ENCODE peak calls at places on chromosomes 3 and 15, in four cellular contexts. R is fibroblast of the aortic adventitia; M is AG04450; O is CD4-positive, alpha-beta memory T cell. H is an unnamed sample.

GRCh38 chr3:187197255-187197654 is at the start of gene RTP1:
- DNase-seq in R (no peak), O (no peak), M (no peak), H (no peak)

GRCh38 chr15:65110676-65111292 is 4.2 kb downstream of the UBAP1L start:
- DNase-seq in R (peak), M (peak), O (no peak), H (no peak)

GRCh38 chr3:194312743-194313281 is 38.3 kb downstream of the CPN2 start:
- DNase-seq in R (peak), O (no peak), M (no peak), H (peak)

GRCh38 chr15:89642106-89642505 is 13.2 kb downstream of the KIF7 start:
- DNase-seq in M (no peak), R (no peak), O (no peak), H (no peak)

GRCh38 chr3:64224826-64225606 is at the start of gene PRICKLE2:
- DNase-seq in M (peak), R (peak), O (no peak), H (peak)

GRCh38 chr15:88334436-88334835 is 77.9 kb upstream of the NTRK3 start:
- DNase-seq in M (no peak), O (no peak), R (peak), H (no peak)

GRCh38 chr15:68399096-68400065 is 32.6 kb downstream of the ITGA11 start:
- DNase-seq in O (no peak), R (no peak), M (no peak), H (no peak)

GRCh38 chr3:169308654-169309325 is 354.7 kb downstream of the MECOM start:
- DNase-seq in O (no peak), R (peak), M (peak), H (no peak)

GRCh38 chr3:112519424-112520001 is 20.2 kb upstream of the BTLA start:
- DNase-seq in M (peak), R (peak), O (peak), H (peak)

GRCh38 chr3:39344746-39345344 is 15.3 kb downstream of the CCR8 start:
- DNase-seq in R (no peak), M (no peak), O (no peak), H (no peak)

GRCh38 chr3:126467611-126467955 is 8.1 kb downstream of the ZXDC start:
- DNase-seq in O (no peak), M (no peak), R (no peak), H (no peak)

GRCh38 chr15:67809441-67809840 is 15.9 kb upstream of the SKOR1 start:
- DNase-seq in M (no peak), R (no peak), O (peak), H (no peak)

DNA sequence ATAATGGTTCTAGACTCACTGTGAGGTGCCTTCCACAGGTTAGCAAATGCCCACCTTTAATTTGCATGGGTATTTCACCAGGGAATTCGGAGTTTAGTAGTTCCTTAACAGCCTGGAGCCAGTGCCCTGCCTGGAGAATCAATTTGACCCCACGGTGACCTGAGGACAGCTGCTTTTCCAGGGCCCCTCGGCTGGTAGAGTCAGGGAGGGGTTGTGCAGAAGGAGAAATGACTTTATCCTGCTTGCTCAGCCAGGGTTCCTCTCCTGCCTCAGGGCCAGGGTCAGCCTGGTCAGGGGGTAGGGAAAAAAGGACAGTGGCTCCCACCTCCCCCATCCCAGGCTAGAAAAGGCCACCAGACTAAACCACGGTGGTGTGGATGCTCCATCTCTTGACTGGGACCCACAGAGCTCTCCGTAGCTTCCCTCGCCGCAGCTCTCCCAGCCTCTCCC is 12.0 kb downstream of the DLL4 start:
- DNase-seq in R (no peak), M (no peak), O (no peak), H (no peak)
- H3K4me3 ChIP-seq in R (peak), M (peak), O (no peak), H (peak)

DNA sequence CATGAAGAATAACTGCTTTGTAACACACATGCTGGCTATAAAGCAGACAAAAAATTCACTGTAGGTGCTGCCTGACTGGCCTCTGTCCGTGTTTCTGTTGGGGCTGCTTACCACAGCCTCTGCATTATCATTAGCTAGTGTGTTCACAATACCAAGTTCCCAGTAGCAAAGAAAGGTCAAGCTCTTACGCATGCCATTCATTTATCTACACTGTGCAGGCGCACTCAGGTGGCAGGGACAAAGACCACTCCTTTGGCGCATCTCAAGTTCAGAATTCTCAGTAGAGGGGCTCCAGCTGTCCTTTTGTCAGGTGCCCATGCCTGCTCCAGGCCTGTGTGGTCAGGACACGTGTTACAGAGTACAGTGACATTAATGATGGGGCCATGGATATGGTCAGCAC is 22.3 kb downstream of the MLH1 start:
- DNase-seq in O (no peak), R (no peak), M (no peak), H (no peak)
- H3K4me3 ChIP-seq in O (no peak), R (no peak), M (no peak), H (no peak)

GRCh38 chr15:40325700-40326099 is 2.2 kb downstream of the INAFM2 start:
- DNase-seq in O (no peak), R (no peak), M (no peak), H (no peak)
- H3K4me3 ChIP-seq in O (no peak), R (no peak), M (no peak), H (no peak)

GRCh38 chr15:71526061-71526460 is 284.3 kb upstream of the NR2E3 start:
- DNase-seq in O (no peak), M (peak), R (peak), H (no peak)
- H3K4me3 ChIP-seq in O (no peak), M (no peak), R (peak), H (no peak)

GRCh38 chr15:78073026-78073425 is 4.5 kb downstream of the TBC1D2B start:
- DNase-seq in R (peak), M (no peak), O (no peak), H (no peak)

GRCh38 chr15:78069630-78070029 is 7.9 kb downstream of the TBC1D2B start:
- DNase-seq in R (no peak), O (no peak), M (no peak), H (no peak)

GRCh38 chr15:78070049-78070698 is 7.3 kb downstream of the TBC1D2B start:
- DNase-seq in R (no peak), M (no peak), O (peak), H (no peak)

GRCh38 chr15:78072080-78072892 is 5.2 kb downstream of the TBC1D2B start:
- DNase-seq in R (peak), M (no peak), O (peak), H (peak)

DNA sequence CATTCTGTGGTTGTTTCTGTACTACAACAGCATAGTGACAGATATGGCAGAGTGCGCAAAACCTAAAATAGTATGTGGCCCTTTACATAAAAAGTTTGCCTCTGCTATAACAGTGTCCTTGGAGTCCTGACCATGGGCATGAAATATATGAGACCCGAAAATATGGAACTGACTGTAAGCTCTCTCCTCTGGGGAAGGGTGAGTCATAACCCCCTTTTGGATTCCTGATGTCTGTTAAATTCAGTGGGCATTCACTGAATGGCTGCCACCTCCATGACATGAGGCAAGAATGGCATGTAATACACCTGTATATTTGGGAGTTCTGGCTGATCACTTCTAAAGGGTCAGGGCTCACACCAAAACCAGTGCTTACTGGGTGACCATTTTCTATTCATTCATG is 6.1 kb downstream of the TBC1D2B start:
- DNase-seq in R (no peak), M (no peak), O (no peak), H (no peak)
- H3K4me3 ChIP-seq in R (no peak), M (no peak), O (no peak), H (no peak)

DNA sequence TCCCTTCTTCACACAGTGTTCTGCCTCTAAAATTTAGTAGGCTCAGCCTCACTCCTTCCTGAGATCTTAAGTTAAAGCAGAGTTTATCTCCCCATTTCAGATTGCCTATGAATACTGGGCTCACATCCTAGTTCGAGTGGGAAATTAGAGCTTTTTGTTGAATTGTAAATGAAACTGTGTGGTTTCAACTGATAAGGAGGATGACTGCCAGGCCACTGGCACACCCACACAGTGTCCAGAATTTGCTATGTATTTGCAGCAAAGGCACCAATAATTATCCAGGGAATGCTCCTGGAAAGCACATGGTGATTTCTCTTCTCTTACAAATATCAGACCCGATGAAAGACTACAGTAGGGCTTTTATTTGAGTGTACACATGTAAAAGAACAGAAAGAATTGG is 308.1 kb upstream of the COL8A1 start:
- DNase-seq in R (peak), M (no peak), O (no peak), H (no peak)
- H3K4me3 ChIP-seq in R (no peak), M (no peak), O (no peak), H (no peak)

GRCh38 chr15:51103330-51103729 is 8.6 kb upstream of the TNFAIP8L3 start:
- DNase-seq in M (peak), R (peak), O (no peak), H (peak)

GRCh38 chr15:51105430-51106016 is 10.8 kb upstream of the TNFAIP8L3 start:
- DNase-seq in M (no peak), O (no peak), R (no peak), H (no peak)

GRCh38 chr15:51100785-51101489 is 6.2 kb upstream of the TNFAIP8L3 start:
- DNase-seq in M (no peak), O (no peak), R (no peak), H (no peak)

GRCh38 chr15:51107612-51108011 is 12.9 kb upstream of the TNFAIP8L3 start:
- DNase-seq in R (no peak), M (no peak), O (no peak), H (no peak)

DNA sequence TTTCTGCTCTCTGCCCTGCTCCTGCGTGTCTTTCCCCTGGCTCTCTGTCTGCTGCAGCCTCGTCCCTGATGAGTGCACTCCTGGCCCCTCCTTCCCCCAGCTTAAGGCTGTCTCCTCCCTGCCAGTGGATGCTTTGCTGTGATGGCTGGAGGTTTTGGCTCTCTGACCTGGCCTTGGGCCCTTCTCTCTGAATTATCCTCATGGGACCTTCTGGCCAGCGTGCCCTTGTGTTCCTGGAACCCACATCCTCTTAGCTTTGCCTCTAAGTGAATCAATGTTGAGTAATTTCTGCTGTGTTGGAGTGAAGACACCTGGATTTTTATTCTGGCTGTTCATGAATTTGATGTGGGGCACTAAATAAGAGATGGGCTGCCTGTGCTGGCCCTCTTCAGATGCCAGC is 9.8 kb upstream of the TNFAIP8L3 start:
- DNase-seq in O (no peak), R (peak), M (no peak), H (no peak)
- H3K4me3 ChIP-seq in O (no peak), R (peak), M (no peak), H (no peak)

DNA sequence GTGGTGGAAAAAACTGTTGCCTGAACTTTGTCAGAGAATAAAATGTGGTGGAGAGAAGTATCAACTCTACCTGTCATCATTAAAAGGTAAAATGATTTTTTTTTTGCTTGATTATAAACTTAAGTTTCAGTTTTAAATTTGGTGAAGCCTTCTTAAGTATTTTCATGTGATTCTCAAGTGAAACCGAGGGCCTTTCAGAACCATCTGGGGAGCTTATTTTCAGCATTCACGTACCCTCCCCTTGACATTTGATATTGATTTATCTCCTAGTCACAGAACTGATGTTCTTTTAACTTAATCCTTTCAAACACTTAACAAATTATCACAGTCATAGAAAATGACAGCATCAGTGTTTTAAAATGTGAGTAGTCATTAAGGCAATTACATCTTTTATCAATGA is 38.5 kb downstream of the HPS3 start:
- DNase-seq in R (no peak), M (no peak), O (no peak), H (no peak)
- H3K4me3 ChIP-seq in R (no peak), M (no peak), O (no peak), H (no peak)

GRCh38 chr3:188365184-188365583 is 211.2 kb downstream of the LPP start:
- DNase-seq in R (no peak), O (no peak), M (no peak), H (no peak)

GRCh38 chr3:188367741-188368140 is 213.8 kb downstream of the LPP start:
- DNase-seq in R (peak), M (no peak), O (no peak), H (no peak)

GRCh38 chr3:188365978-188366698 is 212.2 kb downstream of the LPP start:
- DNase-seq in R (peak), O (no peak), M (no peak), H (no peak)

GRCh38 chr3:188369526-188369925 is 215.6 kb downstream of the LPP start:
- DNase-seq in R (no peak), M (no peak), O (no peak), H (no peak)

DNA sequence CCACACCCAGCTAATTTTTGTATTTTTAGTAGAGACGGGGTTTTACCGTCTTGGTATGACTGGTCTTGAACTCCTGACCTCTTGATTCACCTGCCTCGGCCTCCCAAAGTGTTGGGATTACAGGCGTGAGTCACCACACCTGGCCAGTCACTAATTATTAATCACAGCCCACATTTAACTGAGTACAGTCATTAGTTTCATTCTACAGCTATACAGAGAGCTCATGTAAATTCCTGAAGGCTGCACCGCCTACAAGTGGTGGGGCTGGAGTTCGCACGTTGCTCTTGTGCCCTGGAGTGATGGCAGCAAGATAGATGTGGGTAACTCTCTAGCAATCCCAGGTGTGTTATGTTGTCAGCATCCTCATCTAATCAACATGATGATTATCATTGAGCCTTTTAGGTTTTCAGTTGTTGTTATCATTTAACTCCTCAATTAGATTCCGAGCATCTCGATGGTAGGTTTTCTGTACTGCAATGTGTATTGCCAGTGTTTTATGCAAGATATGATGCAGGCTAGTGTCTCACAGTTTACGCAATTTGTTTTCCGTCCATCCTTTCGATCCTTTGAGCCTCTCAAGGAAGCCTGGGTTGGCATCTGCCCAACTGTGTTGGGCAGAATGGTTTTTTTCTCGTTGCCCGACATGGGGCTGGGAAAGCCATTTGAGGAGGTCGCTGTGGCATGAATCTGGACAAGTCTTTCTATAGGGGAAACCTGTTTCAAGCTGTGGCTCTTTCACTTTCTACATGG is 216.3 kb downstream of the LPP start:
- DNase-seq in O (no peak), R (no peak), M (no peak), H (no peak)
- H3K4me3 ChIP-seq in O (no peak), R (no peak), M (no peak), H (no peak)